ENCODE peak calls at places on chromosomes 7 and 10, in five cellular contexts. S is BJ, E is fibroblast of pulmonary artery, F is neural crest cell, U is BE2C. A is an unnamed sample.

GRCh38 chr7:29123611-29124190 is 22.6 kb downstream of the CPVL start:
- DNase-seq in S (no peak), E (no peak), F (no peak), U (no peak), A (no peak)

GRCh38 chr10:70492786-70493659 is 14.5 kb downstream of the PALD1 start:
- DNase-seq in S (no peak), E (no peak), F (no peak), U (no peak), A (no peak)

GRCh38 chr10:124152781-124153600 is 59.6 kb upstream of the CHST15 start:
- DNase-seq in S (no peak), E (peak), F (peak), U (no peak), A (peak)

GRCh38 chr10:69348824-69349541 is 67.7 kb downstream of the TACR2 start:
- DNase-seq in S (peak), E (peak), F (no peak), U (no peak), A (peak)

GRCh38 chr10:3395041-3395440 is 222.5 kb upstream of the PITRM1 start:
- DNase-seq in S (no peak), E (no peak), F (no peak), U (no peak), A (no peak)

GRCh38 chr7:125563964-125564529 is 634.4 kb upstream of the POT1 start:
- DNase-seq in S (no peak), E (no peak), F (no peak), U (no peak), A (no peak)

GRCh38 chr7:114468844-114469243 is 54.2 kb downstream of the FOXP2 start:
- DNase-seq in S (no peak), E (no peak), F (no peak), U (no peak), A (peak)

GRCh38 chr10:125094826-125095225 is 65.5 kb downstream of the CTBP2 start:
- DNase-seq in S (no peak), E (no peak), F (no peak), U (no peak), A (peak)

GRCh38 chr7:100493476-100494264 is 9.9 kb downstream of the NYAP1 start:
- DNase-seq in S (no peak), E (no peak), F (no peak), U (no peak), A (peak)

GRCh38 chr7:30934225-30934624 is 22.6 kb downstream of the AQP1 start:
- DNase-seq in S (no peak), E (no peak), F (no peak), U (no peak), A (no peak)

GRCh38 chr7:17105701-17106100 is 192.8 kb upstream of the AHR start:
- DNase-seq in S (no peak), E (peak), F (no peak), U (no peak), A (peak)

GRCh38 chr10:3018247-3018646 is 49.1 kb upstream of the PFKP start:
- DNase-seq in S (no peak), E (no peak), F (no peak), U (no peak), A (no peak)

GRCh38 chr7:56287429-56288138 is 171.4 kb upstream of the NUPR2 start:
- DNase-seq in S (no peak), E (no peak), F (no peak), U (peak), A (no peak)

DNA sequence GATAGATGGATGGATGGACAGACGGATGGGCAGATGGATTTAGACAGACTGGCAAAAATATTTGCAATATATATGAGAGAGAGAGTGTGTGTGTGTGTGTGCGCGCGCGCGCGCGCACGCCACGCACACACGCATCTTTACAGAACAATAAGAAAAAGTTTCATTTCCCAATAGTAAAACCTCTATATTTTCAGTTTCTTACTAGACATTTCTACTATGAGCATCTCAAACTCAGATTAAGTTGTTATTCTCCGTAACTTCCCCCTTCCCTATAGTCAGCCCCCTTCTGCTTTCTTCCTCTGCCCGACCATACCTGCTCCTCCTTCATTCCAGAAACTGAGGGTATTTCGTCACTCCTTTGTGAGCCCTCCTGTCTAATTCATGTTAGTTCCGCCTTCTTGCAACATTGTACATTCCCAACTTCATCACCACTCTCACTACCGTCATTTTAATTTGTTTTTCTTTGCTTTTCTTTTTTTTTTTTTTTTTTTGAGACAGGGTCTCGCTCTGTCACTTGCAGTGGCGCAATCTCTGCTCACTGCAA is 154.4 kb upstream of the SH2B2 start:
- DNase-seq in S (no peak), E (no peak), F (no peak), U (no peak), A (no peak)
- TF ChIP-seq CTCF in S (no peak), E (no peak), F (no peak), U (no peak), A (no peak)

GRCh38 chr10:12949248-12949647 is 52.3 kb downstream of the CCDC3 start:
- DNase-seq in S (no peak), E (no peak), F (no peak), U (peak), A (no peak)
- TF ChIP-seq CTCF in S (no peak), E (no peak), F (peak), U (peak), A (peak)

DNA sequence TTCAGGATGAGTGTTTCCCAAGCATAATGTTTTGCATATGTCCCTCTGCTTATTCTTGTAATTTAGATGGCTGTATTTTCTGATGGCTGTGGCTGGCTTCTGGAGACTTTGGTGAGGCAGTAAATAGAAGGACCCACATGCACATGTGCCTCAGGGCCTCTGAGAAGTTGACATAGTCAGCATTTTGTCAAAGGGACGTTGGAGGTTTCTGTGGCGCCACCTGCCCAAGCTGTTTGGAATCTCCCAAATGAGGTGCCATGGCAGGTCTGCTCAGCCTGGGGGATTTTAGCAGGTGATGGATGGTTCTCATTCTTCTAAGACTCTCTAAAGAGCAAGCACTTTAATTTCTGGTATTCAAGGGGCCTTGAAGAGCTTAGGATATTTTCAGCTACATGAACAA is 29.8 kb downstream of the C10orf120 start:
- DNase-seq in S (no peak), E (no peak), F (no peak), U (no peak), A (no peak)
- TF ChIP-seq CTCF in S (no peak), E (no peak), F (no peak), U (no peak), A (no peak)

GRCh38 chr7:142485617-142486226 is 227.9 kb upstream of the PRSS58 start:
- DNase-seq in S (no peak), E (peak), F (no peak), U (no peak), A (peak)
- TF ChIP-seq CTCF in S (peak), E (peak), F (peak), U (peak), A (peak)

DNA sequence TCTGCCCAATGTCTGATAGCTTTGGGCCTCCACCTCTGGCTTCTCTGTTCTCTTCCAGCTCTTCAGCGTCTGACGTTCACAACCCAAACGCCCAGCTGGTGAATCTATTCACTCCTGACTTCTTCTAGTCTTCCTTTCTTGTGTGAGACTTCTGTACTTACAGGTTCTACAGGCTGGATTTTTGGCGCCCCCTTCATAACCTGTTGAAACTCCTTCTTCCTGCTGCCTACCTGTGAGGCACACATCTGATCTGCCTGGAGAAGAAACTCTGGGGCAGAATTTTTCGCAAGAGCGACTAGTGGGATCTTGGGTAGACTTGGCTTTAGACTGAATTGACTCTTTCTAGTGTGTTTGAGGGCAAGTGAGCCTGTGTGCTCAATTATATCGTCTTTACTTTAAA is 249.3 kb downstream of the REEP3 start:
- DNase-seq in S (no peak), E (no peak), F (no peak), U (no peak), A (no peak)
- TF ChIP-seq CTCF in S (no peak), E (no peak), F (no peak), U (no peak), A (no peak)